ENCODE peak calls at places on chromosomes 11 and 22, in eight cellular contexts. M is CD4-positive, alpha-beta memory T cell; T is prostate gland; Q is A172; I is RPMI8226; A is fibroblast of lung; G is effector CD4-positive, alpha-beta T cell; W is GF-D8. F is an unnamed sample.

GRCh38 chr11:68020575-68020974 is 9.9 kb upstream of the NDUFS8 start:
- DNase-seq in M (no peak), T (no peak), Q (peak; percentile 82), I (peak; percentile 70), A (no peak), G (no peak), W (no peak), F (no peak)

GRCh38 chr11:72588656-72589410 is 85.4 kb downstream of the PDE2A start:
- DNase-seq in M (no peak), T (no peak), Q (no peak), I (no peak), A (no peak), G (no peak), W (no peak), F (no peak)

GRCh38 chr22:48882636-48883200 is 945.0 kb downstream of the BRD1 start:
- DNase-seq in M (no peak), T (no peak), Q (no peak), I (no peak), A (no peak), G (no peak), W (no peak), F (no peak)

GRCh38 chr22:24271406-24271760 is 752 bp downstream of the SPECC1L start:
- DNase-seq in M (no peak), T (no peak), Q (no peak), I (peak; percentile 43), A (peak; percentile 38), G (no peak), W (no peak), F (peak; percentile 35)

GRCh38 chr22:35882226-35883027 is 146.2 kb downstream of the RBFOX2 start:
- DNase-seq in M (no peak), T (peak; percentile 15), Q (no peak), I (peak; percentile 64), A (peak; percentile 59), G (no peak), W (no peak), F (no peak)

GRCh38 chr11:126514061-126514713 is 158.7 kb downstream of the ST3GAL4 start:
- DNase-seq in M (no peak), T (no peak), Q (no peak), I (no peak), A (no peak), G (no peak), W (no peak), F (no peak)

GRCh38 chr22:42702675-42703074 is 18.0 kb downstream of the A4GALT start:
- DNase-seq in M (no peak), T (no peak), Q (no peak), I (no peak), A (no peak), G (no peak), W (no peak), F (no peak)

GRCh38 chr22:43923191-43923590 is 414 bp upstream of the PNPLA3 start:
- DNase-seq in M (peak; percentile 15), T (no peak), Q (no peak), I (peak; percentile 32), A (peak; percentile 24), G (no peak), W (peak; percentile 1), F (no peak)

GRCh38 chr22:40463727-40464126 is 93.3 kb downstream of the SGSM3 start:
- DNase-seq in M (peak; percentile 41), T (no peak), Q (no peak), I (no peak), A (no peak), G (peak; percentile 33), W (no peak), F (no peak)

GRCh38 chr11:132056689-132057088 is 686.3 kb downstream of the NTM start:
- DNase-seq in M (no peak), T (no peak), Q (peak; percentile 62), I (no peak), A (peak; percentile 96), G (no peak), W (no peak), F (no peak)

GRCh38 chr11:69892237-69892985 is 73.2 kb upstream of the FGF3 start:
- DNase-seq in M (no peak), T (no peak), Q (no peak), I (peak; percentile 48), A (no peak), G (no peak), W (no peak), F (no peak)

GRCh38 chr22:36197065-36197440 is 4.6 kb downstream of the APOL4 start:
- DNase-seq in M (no peak), T (no peak), Q (peak; percentile 2), I (peak; percentile 63), A (peak; percentile 56), G (no peak), W (peak; percentile 44), F (no peak)

GRCh38 chr22:39463931-39464390 is 7.1 kb downstream of the MGAT3 start:
- DNase-seq in M (no peak), T (peak; percentile 16), Q (no peak), I (no peak), A (no peak), G (no peak), W (no peak), F (no peak)

GRCh38 chr11:72814139-72814830 is at the start of gene ATG16L2:
- DNase-seq in M (peak; percentile 93), T (peak; percentile 77), Q (peak; percentile 77), I (peak; percentile 87), A (peak; percentile 82), G (peak; percentile 87), W (peak; percentile 47), F (peak; percentile 70)

GRCh38 chr11:72072348-72072747 is 8.0 kb downstream of the NUMA1 start:
- DNase-seq in M (no peak), T (peak; percentile 43), Q (peak; percentile 90), I (no peak), A (peak; percentile 90), G (no peak), W (no peak), F (no peak)

GRCh38 chr22:48921411-48921903 is 906.2 kb downstream of the BRD1 start:
- DNase-seq in M (no peak), T (no peak), Q (no peak), I (no peak), A (no peak), G (no peak), W (no peak), F (no peak)

GRCh38 chr11:2150206-2150847 is 10.7 kb downstream of the INS start:
- DNase-seq in M (no peak), T (no peak), Q (peak; percentile 28), I (no peak), A (peak; percentile 54), G (no peak), W (no peak), F (no peak)

GRCh38 chr11:19242184-19242932 is 1.6 kb upstream of the E2F8 start:
- DNase-seq in M (no peak), T (no peak), Q (no peak), I (no peak), A (no peak), G (no peak), W (no peak), F (no peak)

GRCh38 chr11:46006418-46007070 is 84.1 kb downstream of the LARGE2 start:
- DNase-seq in M (peak; percentile 63), T (peak; percentile 55), Q (peak; percentile 77), I (peak; percentile 64), A (peak; percentile 64), G (peak; percentile 11), W (peak; percentile 1), F (peak; percentile 54)

GRCh38 chr11:62500066-62501035 is 46.3 kb downstream of the AHNAK start:
- DNase-seq in M (no peak), T (peak; percentile 93), Q (no peak), I (no peak), A (no peak), G (no peak), W (no peak), F (no peak)

GRCh38 chr11:10113852-10114251 is 180.2 kb downstream of the SBF2 start:
- DNase-seq in M (no peak), T (no peak), Q (no peak), I (no peak), A (no peak), G (no peak), W (no peak), F (no peak)

GRCh38 chr22:32622004-32622761 is 147.6 kb downstream of the FBXO7 start:
- DNase-seq in M (no peak), T (no peak), Q (peak; percentile 26), I (no peak), A (peak; percentile 90), G (no peak), W (no peak), F (no peak)

GRCh38 chr22:20528405-20528978 is 21.1 kb downstream of the MED15 start:
- DNase-seq in M (no peak), T (no peak), Q (no peak), I (no peak), A (no peak), G (no peak), W (no peak), F (no peak)

GRCh38 chr11:121451178-121451981 is 734 bp upstream of the SORL1 start:
- DNase-seq in M (peak; percentile 53), T (peak; percentile 69), Q (no peak), I (no peak), A (no peak), G (no peak), W (no peak), F (no peak)

GRCh38 chr11:23490557-23491235 is 630.4 kb upstream of the CCDC179 start:
- DNase-seq in M (no peak), T (no peak), Q (no peak), I (no peak), A (no peak), G (no peak), W (no peak), F (no peak)

GRCh38 chr11:35236667-35237003 is 97.7 kb downstream of the CD44 start:
- DNase-seq in M (no peak), T (no peak), Q (peak; percentile 81), I (no peak), A (peak; percentile 86), G (no peak), W (no peak), F (peak; percentile 23)

GRCh38 chr22:42357634-42358296 is 74.4 kb downstream of the NFAM1 start:
- DNase-seq in M (no peak), T (peak; percentile 93), Q (peak; percentile 28), I (no peak), A (no peak), G (no peak), W (no peak), F (no peak)

GRCh38 chr11:64447717-64448598 is 89.0 kb downstream of the RPS6KA4 start:
- DNase-seq in M (no peak), T (peak; percentile 74), Q (peak; percentile 13), I (peak; percentile 95), A (peak; percentile 13), G (no peak), W (no peak), F (peak; percentile 84)

GRCh38 chr22:43004362-43005035 is 10.4 kb downstream of the PACSIN2 start:
- DNase-seq in M (no peak), T (no peak), Q (peak; percentile 41), I (no peak), A (peak; percentile 81), G (no peak), W (peak; percentile 91), F (peak; percentile 94)

GRCh38 chr22:35310556-35311550 is 11.2 kb downstream of the TOM1 start:
- DNase-seq in M (no peak), T (no peak), Q (no peak), I (peak; percentile 70), A (peak; percentile 24), G (no peak), W (no peak), F (no peak)

GRCh38 chr11:66071326-66071870 is 1.3 kb downstream of the PACS1 start:
- DNase-seq in M (peak; percentile 33), T (no peak), Q (no peak), I (peak; percentile 33), A (no peak), G (peak; percentile 15), W (no peak), F (no peak)

GRCh38 chr11:113571531-113571930 is 96.3 kb upstream of the DRD2 start:
- DNase-seq in M (no peak), T (no peak), Q (no peak), I (no peak), A (no peak), G (no peak), W (no peak), F (no peak)

GRCh38 chr11:117970400-117971024 is 15.7 kb upstream of the IL10RA start:
- DNase-seq in M (peak; percentile 55), T (no peak), Q (peak; percentile 45), I (no peak), A (no peak), G (no peak), W (peak; percentile 94), F (peak; percentile 83)

GRCh38 chr11:67416416-67417335 is 1.2 kb downstream of the CARNS1 start:
- DNase-seq in M (peak; percentile 89), T (peak; percentile 44), Q (peak; percentile 42), I (peak; percentile 66), A (no peak), G (peak; percentile 79), W (no peak), F (peak; percentile 68)

F was measured in HL-60.